ENCODE peak calls at places on chromosomes 6 and 20, in ten cellular contexts. One of them, this sample, is unnamed.
A peak's percentile ranks its signal among the peaks of the same experiment; 100 is the strongest.

GRCh38 chr6:35302604-35303218 is 5.1 kb downstream of the DEF6 start:
- DNase-seq in DMS153: no peak
- DNase-seq in NCI-H1436 treated with DMSO at 0.1 percent for 48 hours: no peak
- DNase-seq in stimulated activated CD8-positive, alpha-beta memory T cell treated with anti-CD3 and anti-CD28 coated beads, Interleukin-2, amount 100 ng/mL, for 48 hours: peak; percentile 69
- DNase-seq in astrocyte of the spinal cord: peak; percentile 3
- DNase-seq in SJSA1: no peak
- DNase-seq in PC-9: peak; percentile 71
- DNase-seq in Right ventricle myocardium inferior: peak; percentile 83
- DNase-seq in NCI-H2081: no peak
- DNase-seq in GM12891: peak; percentile 66
- DNase-seq in this sample: peak; percentile 59

GRCh38 chr20:60035486-60035885 is 77.3 kb downstream of the CDH26 start:
- DNase-seq in DMS153: no peak
- DNase-seq in NCI-H1436 treated with DMSO at 0.1 percent for 48 hours: no peak
- DNase-seq in stimulated activated CD8-positive, alpha-beta memory T cell treated with anti-CD3 and anti-CD28 coated beads, Interleukin-2, amount 100 ng/mL, for 48 hours: no peak
- DNase-seq in astrocyte of the spinal cord: no peak
- DNase-seq in SJSA1: peak; percentile 85
- DNase-seq in PC-9: no peak
- DNase-seq in Right ventricle myocardium inferior: no peak
- DNase-seq in NCI-H2081: no peak
- DNase-seq in GM12891: no peak
- DNase-seq in this sample: no peak

GRCh38 chr6:144064831-144065668 is 30.3 kb downstream of the SF3B5 start:
- DNase-seq in DMS153: peak; percentile 32
- DNase-seq in NCI-H1436 treated with DMSO at 0.1 percent for 48 hours: no peak
- DNase-seq in stimulated activated CD8-positive, alpha-beta memory T cell treated with anti-CD3 and anti-CD28 coated beads, Interleukin-2, amount 100 ng/mL, for 48 hours: no peak
- DNase-seq in astrocyte of the spinal cord: no peak
- DNase-seq in SJSA1: no peak
- DNase-seq in PC-9: no peak
- DNase-seq in Right ventricle myocardium inferior: no peak
- DNase-seq in NCI-H2081: no peak
- DNase-seq in GM12891: no peak
- DNase-seq in this sample: no peak

GRCh38 chr6:103769431-103769830 is 1090.3 kb downstream of the HACE1 start:
- DNase-seq in DMS153: no peak
- DNase-seq in NCI-H1436 treated with DMSO at 0.1 percent for 48 hours: no peak
- DNase-seq in stimulated activated CD8-positive, alpha-beta memory T cell treated with anti-CD3 and anti-CD28 coated beads, Interleukin-2, amount 100 ng/mL, for 48 hours: no peak
- DNase-seq in astrocyte of the spinal cord: no peak
- DNase-seq in SJSA1: peak; percentile 18
- DNase-seq in PC-9: no peak
- DNase-seq in Right ventricle myocardium inferior: no peak
- DNase-seq in NCI-H2081: no peak
- DNase-seq in GM12891: no peak
- DNase-seq in this sample: peak; percentile 55

GRCh38 chr6:82144852-82145332 is 102.7 kb downstream of the IBTK start:
- DNase-seq in DMS153: peak; percentile 66
- DNase-seq in NCI-H1436 treated with DMSO at 0.1 percent for 48 hours: no peak
- DNase-seq in stimulated activated CD8-positive, alpha-beta memory T cell treated with anti-CD3 and anti-CD28 coated beads, Interleukin-2, amount 100 ng/mL, for 48 hours: no peak
- DNase-seq in astrocyte of the spinal cord: peak; percentile 92
- DNase-seq in SJSA1: peak; percentile 77
- DNase-seq in PC-9: peak; percentile 47
- DNase-seq in Right ventricle myocardium inferior: no peak
- DNase-seq in NCI-H2081: no peak
- DNase-seq in GM12891: no peak
- DNase-seq in this sample: peak; percentile 87

GRCh38 chr6:81783893-81784292 is 31.4 kb upstream of the TENT5A start:
- DNase-seq in DMS153: no peak
- DNase-seq in NCI-H1436 treated with DMSO at 0.1 percent for 48 hours: no peak
- DNase-seq in stimulated activated CD8-positive, alpha-beta memory T cell treated with anti-CD3 and anti-CD28 coated beads, Interleukin-2, amount 100 ng/mL, for 48 hours: no peak
- DNase-seq in astrocyte of the spinal cord: no peak
- DNase-seq in SJSA1: no peak
- DNase-seq in PC-9: no peak
- DNase-seq in Right ventricle myocardium inferior: no peak
- DNase-seq in NCI-H2081: no peak
- DNase-seq in GM12891: no peak
- DNase-seq in this sample: no peak

GRCh38 chr6:39665871-39666270 is 59.3 kb downstream of the KIF6 start:
- DNase-seq in DMS153: no peak
- DNase-seq in NCI-H1436 treated with DMSO at 0.1 percent for 48 hours: no peak
- DNase-seq in stimulated activated CD8-positive, alpha-beta memory T cell treated with anti-CD3 and anti-CD28 coated beads, Interleukin-2, amount 100 ng/mL, for 48 hours: no peak
- DNase-seq in astrocyte of the spinal cord: peak; percentile 10
- DNase-seq in SJSA1: no peak
- DNase-seq in PC-9: no peak
- DNase-seq in Right ventricle myocardium inferior: no peak
- DNase-seq in NCI-H2081: no peak
- DNase-seq in GM12891: no peak
- DNase-seq in this sample: no peak

GRCh38 chr6:5012531-5012930 is 8.7 kb upstream of the RPP40 start:
- DNase-seq in DMS153: no peak
- DNase-seq in NCI-H1436 treated with DMSO at 0.1 percent for 48 hours: no peak
- DNase-seq in stimulated activated CD8-positive, alpha-beta memory T cell treated with anti-CD3 and anti-CD28 coated beads, Interleukin-2, amount 100 ng/mL, for 48 hours: no peak
- DNase-seq in astrocyte of the spinal cord: no peak
- DNase-seq in SJSA1: no peak
- DNase-seq in PC-9: no peak
- DNase-seq in Right ventricle myocardium inferior: no peak
- DNase-seq in NCI-H2081: no peak
- DNase-seq in GM12891: no peak
- DNase-seq in this sample: no peak

GRCh38 chr6:169212897-169213813 is 40.5 kb downstream of the THBS2 start:
- DNase-seq in DMS153: peak; percentile 69
- DNase-seq in NCI-H1436 treated with DMSO at 0.1 percent for 48 hours: no peak
- DNase-seq in stimulated activated CD8-positive, alpha-beta memory T cell treated with anti-CD3 and anti-CD28 coated beads, Interleukin-2, amount 100 ng/mL, for 48 hours: peak; percentile 86
- DNase-seq in astrocyte of the spinal cord: peak; percentile 88
- DNase-seq in SJSA1: peak; percentile 88
- DNase-seq in PC-9: peak; percentile 51
- DNase-seq in Right ventricle myocardium inferior: peak; percentile 95
- DNase-seq in NCI-H2081: peak; percentile 69
- DNase-seq in GM12891: peak; percentile 96
- DNase-seq in this sample: peak; percentile 86

GRCh38 chr6:166173292-166173951 is 5.8 kb upstream of the TBXT start:
- DNase-seq in DMS153: peak; percentile 94
- DNase-seq in NCI-H1436 treated with DMSO at 0.1 percent for 48 hours: no peak
- DNase-seq in stimulated activated CD8-positive, alpha-beta memory T cell treated with anti-CD3 and anti-CD28 coated beads, Interleukin-2, amount 100 ng/mL, for 48 hours: no peak
- DNase-seq in astrocyte of the spinal cord: no peak
- DNase-seq in SJSA1: no peak
- DNase-seq in PC-9: no peak
- DNase-seq in Right ventricle myocardium inferior: no peak
- DNase-seq in NCI-H2081: no peak
- DNase-seq in GM12891: no peak
- DNase-seq in this sample: peak; percentile 45

GRCh38 chr20:61536671-61537070 is 284.6 kb downstream of the CDH4 start:
- DNase-seq in DMS153: no peak
- DNase-seq in NCI-H1436 treated with DMSO at 0.1 percent for 48 hours: no peak
- DNase-seq in stimulated activated CD8-positive, alpha-beta memory T cell treated with anti-CD3 and anti-CD28 coated beads, Interleukin-2, amount 100 ng/mL, for 48 hours: no peak
- DNase-seq in astrocyte of the spinal cord: no peak
- DNase-seq in SJSA1: no peak
- DNase-seq in PC-9: no peak
- DNase-seq in Right ventricle myocardium inferior: no peak
- DNase-seq in NCI-H2081: no peak
- DNase-seq in GM12891: no peak
- DNase-seq in this sample: no peak

GRCh38 chr20:45017859-45018258 is 51.5 kb downstream of the STK4 start:
- DNase-seq in DMS153: no peak
- DNase-seq in NCI-H1436 treated with DMSO at 0.1 percent for 48 hours: no peak
- DNase-seq in stimulated activated CD8-positive, alpha-beta memory T cell treated with anti-CD3 and anti-CD28 coated beads, Interleukin-2, amount 100 ng/mL, for 48 hours: no peak
- DNase-seq in astrocyte of the spinal cord: peak; percentile 62
- DNase-seq in SJSA1: no peak
- DNase-seq in PC-9: no peak
- DNase-seq in Right ventricle myocardium inferior: no peak
- DNase-seq in NCI-H2081: no peak
- DNase-seq in GM12891: no peak
- DNase-seq in this sample: no peak

GRCh38 chr6:149864578-149865535 is 698 bp upstream of the LRP11 start:
- DNase-seq in DMS153: peak; percentile 38
- DNase-seq in NCI-H1436 treated with DMSO at 0.1 percent for 48 hours: peak; percentile 58
- DNase-seq in stimulated activated CD8-positive, alpha-beta memory T cell treated with anti-CD3 and anti-CD28 coated beads, Interleukin-2, amount 100 ng/mL, for 48 hours: no peak
- DNase-seq in astrocyte of the spinal cord: peak; percentile 79
- DNase-seq in SJSA1: peak; percentile 73
- DNase-seq in PC-9: no peak
- DNase-seq in Right ventricle myocardium inferior: no peak
- DNase-seq in NCI-H2081: peak; percentile 38
- DNase-seq in GM12891: peak; percentile 30
- DNase-seq in this sample: peak; percentile 65

This sample was measured in HT1080.